ENCODE peak calls at places on chromosome 12, in nine cellular contexts. U is upper lobe of right lung; J is A549; G is effector memory CD4-positive, alpha-beta T cell; P is A673; L is cardiac muscle cell; O is heart right ventricle; D is fibroblast of lung; Z is IMR-90. E is an unnamed sample.

GRCh38 chr12:48197967-48198618 is 5.0 kb downstream of the OR10AD1 start:
- DNase-seq in U (peak; percentile 99), P (no peak), J (peak; percentile 93), D (peak; percentile 95), Z (peak; percentile 87), L (peak; percentile 97), O (peak; percentile 97), G (peak; percentile 89), E (peak; percentile 87)

GRCh38 chr12:124381454-124382207 is 86.7 kb downstream of the RFLNA start:
- DNase-seq in D (peak; percentile 84), O (peak; percentile 93), G (no peak), J (peak; percentile 71), Z (peak; percentile 59), P (no peak), U (peak; percentile 96), L (peak; percentile 90), E (no peak)

GRCh38 chr12:14410841-14411569 is 45.5 kb downstream of the ATF7IP start:
- DNase-seq in U (no peak), O (no peak), J (no peak), D (peak; percentile 72), P (no peak), Z (no peak), L (peak; percentile 29), G (peak; percentile 29), E (peak; percentile 74)

GRCh38 chr12:124734224-124734788 is 129.4 kb downstream of the SCARB1 start:
- DNase-seq in O (no peak), L (no peak), P (peak; percentile 79), J (no peak), Z (peak; percentile 54), G (no peak), D (no peak), U (peak; percentile 80), E (no peak)

GRCh38 chr12:51351913-51352532 is 5.5 kb upstream of the CELA1 start:
- DNase-seq in O (no peak), U (no peak), Z (peak; percentile 66), P (peak; percentile 65), L (peak; percentile 84), G (peak; percentile 24), J (peak; percentile 46), D (peak; percentile 49), E (peak; percentile 49)

GRCh38 chr12:57237952-57238853 is 8.7 kb downstream of the SHMT2 start:
- DNase-seq in P (peak; percentile 65), J (no peak), O (peak; percentile 56), Z (no peak), G (no peak), D (no peak), L (no peak), U (peak; percentile 64), E (no peak)

GRCh38 chr12:106766393-106766826 is 8.1 kb upstream of the RIC8B start:
- DNase-seq in D (peak; percentile 16), L (peak; percentile 81), G (no peak), P (no peak), O (peak; percentile 32), Z (no peak), U (peak; percentile 74), J (no peak), E (no peak)

GRCh38 chr12:13101854-13102375 is 1.6 kb downstream of the GSG1 start:
- DNase-seq in U (no peak), D (peak; percentile 36), J (peak; percentile 64), G (no peak), P (peak; percentile 32), Z (peak; percentile 46), L (peak; percentile 32), O (no peak), E (no peak)

GRCh38 chr12:96886998-96887677 is 19.9 kb upstream of the NEDD1 start:
- DNase-seq in D (peak; percentile 90), J (no peak), O (no peak), Z (peak; percentile 66), L (peak; percentile 89), P (no peak), U (no peak), G (no peak), E (no peak)

GRCh38 chr12:8953773-8954402 is 4.4 kb upstream of the M6PR start:
- DNase-seq in Z (no peak), G (peak; percentile 64), O (peak; percentile 15), P (no peak), U (no peak), J (no peak), L (no peak), D (no peak), E (peak; percentile 89)

GRCh38 chr12:20439634-20440033 is 71.3 kb downstream of the PDE3A start:
- DNase-seq in P (no peak), O (no peak), J (no peak), L (peak; percentile 41), D (no peak), Z (no peak), U (no peak), G (no peak), E (no peak)

GRCh38 chr12:20436367-20436766 is 68.0 kb downstream of the PDE3A start:
- DNase-seq in U (no peak), L (no peak), J (no peak), Z (peak; percentile 19), O (no peak), D (peak; percentile 50), G (no peak), P (no peak), E (no peak)

GRCh38 chr12:20434993-20435392 is 66.7 kb downstream of the PDE3A start:
- DNase-seq in J (no peak), L (peak; percentile 46), G (no peak), Z (peak; percentile 42), U (no peak), P (no peak), D (peak; percentile 72), O (no peak), E (no peak)

GRCh38 chr12:20440408-20440807 is 72.1 kb downstream of the PDE3A start:
- DNase-seq in L (peak; percentile 24), G (no peak), J (no peak), U (no peak), Z (no peak), D (no peak), P (no peak), O (no peak), E (no peak)

GRCh38 chr12:20438307-20438779 is 70.0 kb downstream of the PDE3A start:
- DNase-seq in G (no peak), U (no peak), P (no peak), J (no peak), Z (peak; percentile 69), O (no peak), D (peak; percentile 13), L (peak; percentile 68), E (no peak)
- H3K27ac ChIP-seq in G (no peak overlapping the region), U (no peak overlapping the region), P (no peak overlapping the region), J (no peak overlapping the region), Z (no peak overlapping the region), O (no peak overlapping the region), D (peak overlapping the region; percentile 12), L (no peak overlapping the region), E (no peak overlapping the region)

GRCh38 chr12:10756194-10756593 is 33.1 kb upstream of the YBX3 start:
- DNase-seq in J (no peak), Z (no peak), O (no peak), U (no peak), L (no peak), D (no peak), P (no peak), G (no peak), E (no peak)
- H3K4me3 ChIP-seq in J (no peak overlapping the region), Z (no peak overlapping the region), O (no peak overlapping the region), U (no peak overlapping the region), L (no peak overlapping the region), D (no peak overlapping the region), P (no peak overlapping the region), G (no peak overlapping the region), E (no peak overlapping the region)

GRCh38 chr12:86229772-86230171 is 26.4 kb downstream of the MGAT4C start:
- DNase-seq in D (no peak), J (no peak), U (no peak), O (no peak), P (no peak), G (no peak), Z (no peak), L (no peak), E (no peak)
- H3K4me1 ChIP-seq in D (no peaks in the 10 kb centered on the region), J (peaks cover 13% of the 10 kb centered on the region), U (no peaks in the 10 kb centered on the region), O (no peaks in the 10 kb centered on the region), P (peaks cover 24% of the 10 kb centered on the region), G (no peaks in the 10 kb centered on the region), Z (no peaks in the 10 kb centered on the region), L (no peaks in the 10 kb centered on the region), E (no peaks in the 10 kb centered on the region)

DNA sequence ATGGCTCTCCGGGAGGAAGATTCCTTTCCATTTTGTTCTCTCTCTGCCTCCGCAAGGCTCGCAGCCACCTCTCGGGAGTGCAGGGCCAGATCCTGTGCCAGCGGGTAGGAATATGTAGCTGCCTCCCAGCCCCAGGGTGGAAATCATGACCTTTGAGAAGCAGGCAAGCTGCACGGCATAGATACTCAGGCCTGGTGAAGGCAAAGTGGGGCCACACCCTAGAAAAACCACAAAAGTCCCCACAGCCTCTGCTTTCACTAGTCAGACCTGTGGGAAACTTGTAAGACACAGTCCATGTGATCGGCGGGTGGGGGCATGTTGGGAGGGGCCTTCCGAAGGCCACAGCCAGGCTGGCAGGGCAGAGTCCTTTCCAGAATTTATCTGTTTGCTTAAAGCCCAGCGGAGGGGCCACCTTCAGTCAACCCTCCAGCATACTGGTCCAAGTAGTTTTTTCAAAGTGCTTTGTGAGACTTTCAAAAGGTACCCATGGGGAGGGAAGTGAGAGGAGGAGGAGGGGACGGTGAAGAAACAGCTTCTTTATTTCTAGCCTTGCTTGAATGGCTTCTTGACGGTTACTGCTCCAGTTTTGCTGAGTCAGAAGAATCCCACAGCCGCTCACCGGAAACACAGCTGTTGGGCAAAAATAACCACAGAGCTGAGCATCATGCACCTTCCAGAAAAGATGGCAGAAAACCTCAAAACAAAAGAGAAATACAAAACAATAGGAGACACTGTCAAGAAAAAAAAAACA is at the start of gene MAP1LC3B2:
- DNase-seq in D (peak; percentile 78), G (peak; percentile 72), U (peak; percentile 81), Z (peak; percentile 39), J (no peak), P (no peak), L (peak; percentile 90), O (no peak), E (peak; percentile 85)
- H3K27ac ChIP-seq in D (no peak within 1 kb of the TSS), G (peak within 1 kb of the TSS; percentile 62), U (peak within 1 kb of the TSS; percentile 63), Z (no peak within 1 kb of the TSS), J (peak within 1 kb of the TSS; percentile 65), P (no peak within 1 kb of the TSS), L (no peak within 1 kb of the TSS), O (peak within 1 kb of the TSS; percentile 92), E (peak within 1 kb of the TSS; percentile 33)